ENCODE peak calls at places on chromosome 17, in eight cellular contexts. One of them, this sample, is unnamed. For H3K9me3, the result is how much of the 10 kb centered on the place peaks cover.

GRCh38 chr17:43024407-43025289 is at the start of gene RND2:
- DNase-seq in cardiac muscle cell: peak
- DNase-seq in H9: peak
- DNase-seq in uterus: peak
- DNase-seq in adrenal gland: peak
- DNase-seq in DND-41: peak
- DNase-seq in lower lobe of right lung: peak
- DNase-seq in CD8-positive, alpha-beta T cell: peak
- DNase-seq in this sample: peak

GRCh38 chr17:41777579-41778188 is 8.8 kb downstream of the JUP start:
- DNase-seq in cardiac muscle cell: no peak
- DNase-seq in H9: no peak
- DNase-seq in uterus: peak
- DNase-seq in adrenal gland: peak
- DNase-seq in DND-41: no peak
- DNase-seq in lower lobe of right lung: peak
- DNase-seq in CD8-positive, alpha-beta T cell: no peak
- DNase-seq in this sample: no peak

GRCh38 chr17:49104511-49105074 is 28.0 kb upstream of the B4GALNT2 start:
- DNase-seq in cardiac muscle cell: no peak
- DNase-seq in H9: no peak
- DNase-seq in uterus: no peak
- DNase-seq in adrenal gland: no peak
- DNase-seq in DND-41: no peak
- DNase-seq in lower lobe of right lung: no peak
- DNase-seq in CD8-positive, alpha-beta T cell: no peak
- DNase-seq in this sample: no peak

GRCh38 chr17:67831268-67831667 is 6.0 kb downstream of the BPTF start:
- DNase-seq in cardiac muscle cell: no peak
- DNase-seq in H9: no peak
- DNase-seq in uterus: no peak
- DNase-seq in adrenal gland: no peak
- DNase-seq in DND-41: no peak
- DNase-seq in lower lobe of right lung: no peak
- DNase-seq in CD8-positive, alpha-beta T cell: no peak
- DNase-seq in this sample: no peak

GRCh38 chr17:73586921-73587680 is 57.1 kb downstream of the SDK2 start:
- DNase-seq in cardiac muscle cell: no peak
- DNase-seq in H9: no peak
- DNase-seq in uterus: no peak
- DNase-seq in adrenal gland: peak
- DNase-seq in DND-41: no peak
- DNase-seq in lower lobe of right lung: no peak
- DNase-seq in CD8-positive, alpha-beta T cell: no peak
- DNase-seq in this sample: no peak

GRCh38 chr17:74354123-74354522 is 7.5 kb downstream of the BTBD17 start:
- DNase-seq in cardiac muscle cell: peak
- DNase-seq in H9: peak
- DNase-seq in uterus: no peak
- DNase-seq in adrenal gland: no peak
- DNase-seq in DND-41: peak
- DNase-seq in lower lobe of right lung: no peak
- DNase-seq in CD8-positive, alpha-beta T cell: peak
- DNase-seq in this sample: peak

GRCh38 chr17:28982191-28982793 is 23.5 kb downstream of the SEZ6 start:
- DNase-seq in cardiac muscle cell: no peak
- DNase-seq in H9: no peak
- DNase-seq in uterus: peak
- DNase-seq in adrenal gland: peak
- DNase-seq in DND-41: peak
- DNase-seq in lower lobe of right lung: no peak
- DNase-seq in CD8-positive, alpha-beta T cell: peak
- DNase-seq in this sample: peak

GRCh38 chr17:57696050-57696449 is 49.0 kb downstream of the CCDC182 start:
- DNase-seq in cardiac muscle cell: no peak
- DNase-seq in H9: no peak
- DNase-seq in uterus: no peak
- DNase-seq in adrenal gland: peak
- DNase-seq in DND-41: no peak
- DNase-seq in lower lobe of right lung: no peak
- DNase-seq in CD8-positive, alpha-beta T cell: no peak
- DNase-seq in this sample: no peak

GRCh38 chr17:36627101-36627500 is 25.7 kb downstream of the MRM1 start:
- DNase-seq in cardiac muscle cell: no peak
- DNase-seq in H9: peak
- DNase-seq in uterus: no peak
- DNase-seq in adrenal gland: no peak
- DNase-seq in DND-41: no peak
- DNase-seq in lower lobe of right lung: no peak
- DNase-seq in CD8-positive, alpha-beta T cell: no peak
- DNase-seq in this sample: no peak

GRCh38 chr17:52789829-52790228 is 631.3 kb upstream of the CA10 start:
- DNase-seq in cardiac muscle cell: no peak
- DNase-seq in H9: no peak
- DNase-seq in uterus: no peak
- DNase-seq in adrenal gland: peak
- DNase-seq in DND-41: no peak
- DNase-seq in lower lobe of right lung: no peak
- DNase-seq in CD8-positive, alpha-beta T cell: no peak
- DNase-seq in this sample: no peak

GRCh38 chr17:53141731-53142130 is 681.0 kb upstream of the KIF2B start:
- DNase-seq in cardiac muscle cell: no peak
- DNase-seq in H9: no peak
- DNase-seq in uterus: no peak
- DNase-seq in adrenal gland: no peak
- DNase-seq in DND-41: no peak
- DNase-seq in lower lobe of right lung: no peak
- DNase-seq in CD8-positive, alpha-beta T cell: no peak
- DNase-seq in this sample: no peak

GRCh38 chr17:73211745-73212144 is 18.9 kb downstream of the COG1 start:
- DNase-seq in cardiac muscle cell: no peak
- DNase-seq in H9: no peak
- DNase-seq in uterus: no peak
- DNase-seq in adrenal gland: no peak
- DNase-seq in DND-41: no peak
- DNase-seq in lower lobe of right lung: no peak
- DNase-seq in CD8-positive, alpha-beta T cell: peak
- DNase-seq in this sample: peak

GRCh38 chr17:56502120-56502519 is 91.4 kb upstream of the NOG start:
- DNase-seq in cardiac muscle cell: no peak
- DNase-seq in H9: no peak
- DNase-seq in uterus: no peak
- DNase-seq in adrenal gland: no peak
- DNase-seq in DND-41: no peak
- DNase-seq in lower lobe of right lung: no peak
- DNase-seq in CD8-positive, alpha-beta T cell: no peak
- DNase-seq in this sample: no peak

GRCh38 chr17:83150369-83151055 is 71.1 kb downstream of the METRNL start:
- DNase-seq in cardiac muscle cell: no peak
- DNase-seq in H9: no peak
- DNase-seq in uterus: no peak
- DNase-seq in adrenal gland: no peak
- DNase-seq in DND-41: no peak
- DNase-seq in lower lobe of right lung: no peak
- DNase-seq in CD8-positive, alpha-beta T cell: no peak
- DNase-seq in this sample: no peak

DNA sequence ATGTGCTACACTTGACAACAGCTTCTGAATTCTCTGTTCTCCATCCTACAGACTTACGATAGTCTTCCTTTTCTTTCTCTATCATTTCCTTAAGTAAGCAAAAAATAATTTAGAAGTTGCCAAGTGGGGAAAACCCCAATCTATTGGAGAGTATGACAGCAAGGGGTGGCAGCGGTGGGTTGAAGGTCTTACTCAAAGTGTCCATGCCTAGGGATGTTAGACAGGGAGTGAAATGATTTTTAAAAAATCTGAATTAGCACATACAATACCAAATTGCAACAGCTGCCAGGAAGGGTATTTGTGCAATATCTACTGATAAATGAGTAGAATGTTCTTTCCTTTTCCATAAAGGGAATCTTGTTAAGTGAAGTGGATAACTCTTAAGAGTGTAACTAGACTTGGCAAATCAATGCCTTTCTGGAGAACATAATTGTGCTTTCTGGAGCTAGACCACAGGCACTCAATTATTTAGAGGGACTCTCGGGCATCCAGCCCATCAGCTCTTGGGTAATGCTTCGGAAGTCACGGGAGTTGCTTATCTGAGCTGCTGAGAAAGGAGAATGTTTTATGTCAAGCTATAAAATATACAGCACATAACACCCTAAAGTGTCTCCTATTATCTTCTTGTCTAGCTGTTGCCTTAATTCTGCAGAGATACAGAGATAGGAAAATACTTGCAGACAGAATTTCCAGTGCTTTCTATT is 151.5 kb downstream of the KCNJ2 start:
- DNase-seq in cardiac muscle cell: peak
- DNase-seq in H9: no peak
- DNase-seq in uterus: no peak
- DNase-seq in adrenal gland: no peak
- DNase-seq in DND-41: no peak
- DNase-seq in lower lobe of right lung: peak
- DNase-seq in CD8-positive, alpha-beta T cell: no peak
- DNase-seq in this sample: no peak
- H3K9me3 ChIP-seq in cardiac muscle cell: under half
- H3K9me3 ChIP-seq in H9: under half
- H3K9me3 ChIP-seq in uterus: under half
- H3K9me3 ChIP-seq in adrenal gland: under half
- H3K9me3 ChIP-seq in DND-41: under half
- H3K9me3 ChIP-seq in lower lobe of right lung: under half
- H3K9me3 ChIP-seq in CD8-positive, alpha-beta T cell: under half
- H3K9me3 ChIP-seq in this sample: under half

GRCh38 chr17:75807861-75808260 is 23.3 kb downstream of the UNK start:
- DNase-seq in cardiac muscle cell: no peak
- DNase-seq in H9: no peak
- DNase-seq in uterus: no peak
- DNase-seq in adrenal gland: no peak
- DNase-seq in DND-41: no peak
- DNase-seq in lower lobe of right lung: peak
- DNase-seq in CD8-positive, alpha-beta T cell: no peak
- DNase-seq in this sample: no peak

GRCh38 chr17:75810216-75810615 is 25.6 kb downstream of the UNK start:
- DNase-seq in cardiac muscle cell: no peak
- DNase-seq in H9: no peak
- DNase-seq in uterus: no peak
- DNase-seq in adrenal gland: no peak
- DNase-seq in DND-41: no peak
- DNase-seq in lower lobe of right lung: peak
- DNase-seq in CD8-positive, alpha-beta T cell: no peak
- DNase-seq in this sample: no peak

GRCh38 chr17:75809631-75810111 is 25.1 kb downstream of the UNK start:
- DNase-seq in cardiac muscle cell: no peak
- DNase-seq in H9: peak
- DNase-seq in uterus: no peak
- DNase-seq in adrenal gland: no peak
- DNase-seq in DND-41: no peak
- DNase-seq in lower lobe of right lung: peak
- DNase-seq in CD8-positive, alpha-beta T cell: no peak
- DNase-seq in this sample: no peak

GRCh38 chr17:75808549-75808904 is 23.9 kb downstream of the UNK start:
- DNase-seq in cardiac muscle cell: no peak
- DNase-seq in H9: no peak
- DNase-seq in uterus: no peak
- DNase-seq in adrenal gland: no peak
- DNase-seq in DND-41: no peak
- DNase-seq in lower lobe of right lung: no peak
- DNase-seq in CD8-positive, alpha-beta T cell: no peak
- DNase-seq in this sample: no peak

GRCh38 chr17:75808905-75809621 is 24.5 kb downstream of the UNK start:
- DNase-seq in cardiac muscle cell: peak
- DNase-seq in H9: peak
- DNase-seq in uterus: peak
- DNase-seq in adrenal gland: peak
- DNase-seq in DND-41: no peak
- DNase-seq in lower lobe of right lung: peak
- DNase-seq in CD8-positive, alpha-beta T cell: no peak
- DNase-seq in this sample: no peak
- TF ChIP-seq CTCF in cardiac muscle cell: no peak
- TF ChIP-seq CTCF in H9: no peak
- TF ChIP-seq CTCF in uterus: no peak
- TF ChIP-seq CTCF in adrenal gland: no peak
- TF ChIP-seq CTCF in DND-41: no peak
- TF ChIP-seq CTCF in lower lobe of right lung: no peak
- TF ChIP-seq CTCF in CD8-positive, alpha-beta T cell: no peak
- TF ChIP-seq CTCF in this sample: no peak

GRCh38 chr17:22503322-22503899 is 811.1 kb downstream of the KCNJ18 start:
- DNase-seq in cardiac muscle cell: no peak
- DNase-seq in H9: no peak
- DNase-seq in uterus: no peak
- DNase-seq in adrenal gland: no peak
- DNase-seq in DND-41: no peak
- DNase-seq in lower lobe of right lung: no peak
- DNase-seq in CD8-positive, alpha-beta T cell: no peak
- DNase-seq in this sample: no peak

GRCh38 chr17:22506861-22507260 is 814.5 kb downstream of the KCNJ18 start:
- DNase-seq in cardiac muscle cell: no peak
- DNase-seq in H9: no peak
- DNase-seq in uterus: no peak
- DNase-seq in adrenal gland: no peak
- DNase-seq in DND-41: no peak
- DNase-seq in lower lobe of right lung: no peak
- DNase-seq in CD8-positive, alpha-beta T cell: no peak
- DNase-seq in this sample: no peak

GRCh38 chr17:22507823-22508222 is 815.5 kb downstream of the KCNJ18 start:
- DNase-seq in cardiac muscle cell: no peak
- DNase-seq in H9: no peak
- DNase-seq in uterus: no peak
- DNase-seq in adrenal gland: no peak
- DNase-seq in DND-41: peak
- DNase-seq in lower lobe of right lung: no peak
- DNase-seq in CD8-positive, alpha-beta T cell: no peak
- DNase-seq in this sample: no peak

GRCh38 chr17:22506231-22506630 is 813.9 kb downstream of the KCNJ18 start:
- DNase-seq in cardiac muscle cell: no peak
- DNase-seq in H9: no peak
- DNase-seq in uterus: no peak
- DNase-seq in adrenal gland: no peak
- DNase-seq in DND-41: no peak
- DNase-seq in lower lobe of right lung: no peak
- DNase-seq in CD8-positive, alpha-beta T cell: no peak
- DNase-seq in this sample: no peak

DNA sequence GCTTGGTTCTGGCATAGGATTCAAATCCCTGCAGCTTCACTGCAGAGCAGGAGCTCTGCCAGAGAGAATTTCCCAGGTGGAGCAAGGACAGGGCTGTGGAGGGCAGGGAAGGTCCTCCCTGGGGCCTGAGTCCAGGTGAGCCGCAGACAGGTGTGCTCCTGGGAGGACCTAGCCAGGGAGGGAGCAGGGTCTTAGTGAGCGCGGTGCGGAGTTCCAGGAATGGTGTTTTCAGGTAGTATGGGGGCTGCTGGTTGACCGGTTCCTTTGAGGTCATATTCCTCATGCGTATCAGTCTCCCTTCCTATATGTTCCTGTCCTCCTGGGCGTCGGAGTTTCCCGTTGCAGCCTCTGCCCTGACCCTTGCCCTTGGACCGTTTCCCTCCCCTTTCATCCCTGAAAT is 813.3 kb downstream of the KCNJ18 start:
- DNase-seq in cardiac muscle cell: no peak
- DNase-seq in H9: no peak
- DNase-seq in uterus: no peak
- DNase-seq in adrenal gland: no peak
- DNase-seq in DND-41: no peak
- DNase-seq in lower lobe of right lung: no peak
- DNase-seq in CD8-positive, alpha-beta T cell: no peak
- DNase-seq in this sample: no peak
- H3K9me3 ChIP-seq in cardiac muscle cell: under half
- H3K9me3 ChIP-seq in H9: half or more
- H3K9me3 ChIP-seq in uterus: under half
- H3K9me3 ChIP-seq in adrenal gland: under half
- H3K9me3 ChIP-seq in DND-41: under half
- H3K9me3 ChIP-seq in lower lobe of right lung: under half
- H3K9me3 ChIP-seq in CD8-positive, alpha-beta T cell: under half
- H3K9me3 ChIP-seq in this sample: under half

GRCh38 chr17:79991140-79991923 is 44.3 kb downstream of the TBC1D16 start:
- DNase-seq in cardiac muscle cell: peak
- DNase-seq in H9: peak
- DNase-seq in uterus: peak
- DNase-seq in adrenal gland: peak
- DNase-seq in DND-41: peak
- DNase-seq in lower lobe of right lung: peak
- DNase-seq in CD8-positive, alpha-beta T cell: peak
- DNase-seq in this sample: peak
- TF ChIP-seq CTCF in cardiac muscle cell: peak
- TF ChIP-seq CTCF in H9: peak
- TF ChIP-seq CTCF in uterus: peak
- TF ChIP-seq CTCF in adrenal gland: peak
- TF ChIP-seq CTCF in DND-41: peak
- TF ChIP-seq CTCF in lower lobe of right lung: peak
- TF ChIP-seq CTCF in CD8-positive, alpha-beta T cell: peak
- TF ChIP-seq CTCF in this sample: peak